ENCODE peak calls at places on chromosomes 13 and 19, in five cellular contexts. J is H9, D is neuronal stem cell, O is H1, N is trophoblast cell. L is an unnamed sample.

GRCh38 chr13:109415057-109415456 is 371.3 kb downstream of the IRS2 start:
- DNase-seq in D (no peak), O (no peak), J (no peak), N (no peak), L (no peak)

GRCh38 chr19:57406516-57407123 is 4.3 kb upstream of the ZNF17 start:
- DNase-seq in J (peak), N (peak), O (peak), D (peak), L (peak)

GRCh38 chr13:80463673-80464352 is 122.9 kb upstream of the SPRY2 start:
- DNase-seq in J (no peak), N (no peak), D (no peak), O (no peak), L (no peak)

GRCh38 chr13:113112893-113113845 is 7.6 kb downstream of the F7 start:
- DNase-seq in N (no peak), D (no peak), O (no peak), J (no peak), L (no peak)

GRCh38 chr19:39709026-39709872 is 5.0 kb downstream of the LGALS14 start:
- DNase-seq in D (no peak), N (peak), O (no peak), J (no peak), L (no peak)

GRCh38 chr19:58022283-58022660 is 11.6 kb upstream of the ZSCAN1 start:
- DNase-seq in O (no peak), J (no peak), D (no peak), N (no peak), L (no peak)

GRCh38 chr13:20258208-20258962 is 26.3 kb upstream of the GJB6 start:
- DNase-seq in J (no peak), O (no peak), N (no peak), D (no peak), L (no peak)

GRCh38 chr13:110593430-110594130 is 21.8 kb upstream of the NAXD start:
- DNase-seq in D (no peak), J (no peak), O (no peak), N (no peak), L (peak)

GRCh38 chr19:35318679-35319448 is 10.1 kb upstream of the CD22 start:
- DNase-seq in D (no peak), J (peak), O (no peak), N (peak), L (peak)

GRCh38 chr19:13992025-13992424 is 14.1 kb downstream of the RFX1 start:
- DNase-seq in O (no peak), D (no peak), N (no peak), J (no peak), L (no peak)

GRCh38 chr13:105914637-105915036 is 620.8 kb downstream of the EFNB2 start:
- DNase-seq in J (no peak), N (no peak), D (no peak), O (no peak), L (peak)

GRCh38 chr19:29598036-29598435 is 8.0 kb upstream of the POP4 start:
- DNase-seq in J (no peak), O (no peak), N (no peak), D (no peak), L (no peak)

GRCh38 chr19:10963865-10964264 is 3.0 kb downstream of the SMARCA4 start:
- DNase-seq in J (no peak), O (no peak), D (no peak), N (no peak), L (no peak)

GRCh38 chr19:13011653-13012389 is 16.5 kb downstream of the NFIX start:
- DNase-seq in O (no peak), D (no peak), N (no peak), J (peak), L (no peak)

GRCh38 chr13:39612023-39612637 is 9.1 kb upstream of the LHFPL6 start:
- DNase-seq in J (peak), D (peak), N (peak), O (no peak), L (peak)

GRCh38 chr19:9958451-9958850 is 22.1 kb upstream of the OLFM2 start:
- DNase-seq in D (no peak), O (no peak), J (no peak), N (no peak), L (peak)

GRCh38 chr13:40102854-40103253 is 447.4 kb downstream of the COG6 start:
- DNase-seq in J (no peak), D (no peak), N (no peak), O (no peak), L (peak)

GRCh38 chr13:77022341-77022740 is 4.6 kb downstream of the FBXL3 start:
- DNase-seq in D (no peak), N (no peak), O (no peak), J (no peak), L (peak)

GRCh38 chr13:95793018-95793555 is 116.1 kb downstream of the DNAJC3 start:
- DNase-seq in D (no peak), N (no peak), O (no peak), J (no peak), L (no peak)

GRCh38 chr19:4538601-4538954 is 1.3 kb downstream of the LRG1 start:
- DNase-seq in N (no peak), O (no peak), J (no peak), D (no peak), L (no peak)

GRCh38 chr13:110471156-110471832 is 90.2 kb downstream of the RAB20 start:
- DNase-seq in D (no peak), N (no peak), O (no peak), J (no peak), L (no peak)

GRCh38 chr19:31355330-31356289 is 6.4 kb upstream of the TSHZ3 start:
- DNase-seq in O (no peak), D (no peak), J (peak), N (no peak), L (peak)

GRCh38 chr19:49064768-49065611 is at the start of gene NTF4:
- DNase-seq in O (no peak), N (peak), J (peak), D (peak), L (peak)

GRCh38 chr19:58554494-58555368 is at the start of gene CHMP2A:
- DNase-seq in J (peak), N (peak), O (peak), D (peak), L (peak)

GRCh38 chr13:109130093-109130835 is 500.9 kb downstream of the MYO16 start:
- DNase-seq in N (no peak), J (no peak), O (no peak), D (no peak), L (no peak)

GRCh38 chr13:110907951-110908898 is 6.6 kb downstream of the ANKRD10 start:
- DNase-seq in O (peak), D (no peak), N (peak), J (peak), L (peak)

GRCh38 chr13:75850915-75851314 is 214.8 kb downstream of the LMO7 start:
- DNase-seq in D (no peak), O (no peak), J (no peak), N (no peak), L (no peak)

GRCh38 chr13:51618626-51619025 is 34.4 kb downstream of the WDFY2 start:
- DNase-seq in O (no peak), D (no peak), J (no peak), N (no peak), L (no peak)

GRCh38 chr19:5823579-5824281 is 15.8 kb downstream of the FUT6 start:
- DNase-seq in O (no peak), J (peak), D (no peak), N (peak), L (peak)

GRCh38 chr19:4393947-4394590 is 6.3 kb downstream of the SH3GL1 start:
- DNase-seq in D (no peak), J (no peak), N (peak), O (no peak), L (peak)

GRCh38 chr13:35978607-35979316 is 152.4 kb downstream of the DCLK1 start:
- DNase-seq in N (peak), J (no peak), O (no peak), D (peak), L (peak)

DNA sequence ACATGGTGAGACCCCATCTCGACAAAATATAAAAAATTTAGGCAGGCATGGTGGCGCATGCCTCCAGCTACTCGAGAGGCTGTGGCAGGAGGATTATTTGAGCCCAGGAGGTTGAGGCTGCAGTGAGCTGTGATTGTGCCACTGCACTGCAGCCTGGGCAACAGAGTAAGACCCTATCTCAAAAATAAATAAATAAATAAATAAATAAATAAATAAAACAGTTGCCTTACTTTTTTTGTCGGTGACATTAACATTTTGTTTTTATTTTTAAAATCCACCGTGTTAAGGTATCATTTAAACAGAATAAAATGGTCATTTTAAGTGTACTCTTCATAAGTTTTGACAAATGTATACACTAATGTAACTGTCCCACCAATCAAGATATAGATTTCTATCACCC is 57.0 kb downstream of the RASL11A start:
- DNase-seq in N (no peak), D (no peak), O (no peak), J (no peak), L (no peak)
- H2BK12ac ChIP-seq in N (no peak), D (no peak), O (no peak), J (no peak), L (no peak)

DNA sequence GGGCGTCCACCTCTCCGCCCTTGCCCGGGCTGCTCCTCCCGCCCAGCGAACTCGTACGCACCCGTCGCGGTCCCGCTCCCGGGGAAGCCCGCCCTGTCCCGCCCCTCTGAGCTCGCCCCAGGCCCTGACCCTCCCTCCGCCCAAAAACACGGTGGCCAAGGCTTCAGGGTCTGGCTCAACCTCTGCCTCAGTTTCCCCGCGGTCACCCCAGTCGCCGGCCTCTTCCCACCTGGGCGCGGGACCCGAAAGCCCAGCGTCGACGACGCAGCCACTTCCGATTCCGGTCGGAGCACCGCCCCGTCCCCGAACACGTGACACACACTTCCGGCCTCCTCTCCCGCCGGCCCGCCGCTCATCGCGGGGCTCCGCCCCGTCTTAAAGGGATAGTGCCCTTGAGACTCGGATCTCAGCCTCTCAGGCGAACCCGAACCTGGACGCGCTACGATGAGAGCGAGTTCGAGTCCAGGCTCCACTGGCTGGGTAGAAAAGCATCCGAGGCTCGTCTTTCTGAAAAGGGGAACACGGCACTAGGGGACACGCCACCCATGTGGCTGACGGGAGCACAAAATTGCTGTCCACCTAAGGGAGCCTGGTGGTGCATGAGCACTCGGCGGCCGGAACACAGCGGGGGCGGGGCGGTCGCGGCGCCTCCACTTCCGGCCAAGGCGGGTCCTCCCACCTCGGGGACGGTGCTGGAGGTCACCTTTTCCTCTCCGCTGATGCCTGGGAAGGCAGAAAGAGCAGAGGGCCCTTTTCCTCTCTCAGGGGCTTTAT is at the start of gene C19orf25:
- DNase-seq in D (peak), N (peak), J (peak), O (peak), L (peak)
- H3K14ac ChIP-seq in D (peak), N (peak), J (peak), O (no peak), L (peak)

GRCh38 chr13:30821421-30821820 is 84.7 kb upstream of the MEDAG start:
- DNase-seq in O (no peak), N (no peak), J (no peak), D (no peak), L (no peak)
- H2BK12ac ChIP-seq in O (no peak), N (no peak), J (no peak), D (no peak), L (no peak)

GRCh38 chr19:43595605-43595998 is 332 bp downstream of the IRGQ start:
- DNase-seq in O (no peak), D (no peak), N (no peak), J (no peak), L (no peak)
- H3K14ac ChIP-seq in O (no peak), D (no peak), N (peak), J (peak), L (no peak)

GRCh38 chr19:45211751-45212381 is 33.3 kb downstream of the BLOC1S3 start:
- DNase-seq in D (no peak), N (no peak), J (no peak), O (no peak), L (peak)
- H2BK12ac ChIP-seq in D (no peak), N (no peak), J (no peak), O (no peak), L (peak)